ENCODE peak calls at places on chromosome 4, in seven cellular contexts. O is RWPE1; L is GM23248; P is tibial artery; A is transverse colon; J is endodermal cell; Q is effector memory CD4-positive, alpha-beta T cell. I is an unnamed sample.

GRCh38 chr4:102352774-102353173 is 7.5 kb upstream of the SLC39A8 start:
- DNase-seq in J (no peak), O (no peak), Q (no peak), L (no peak), P (no peak), A (peak), I (no peak)

GRCh38 chr4:67575232-67575888 is 16.8 kb downstream of the STAP1 start:
- DNase-seq in Q (no peak), O (no peak), L (no peak), P (no peak), J (no peak), A (no peak), I (no peak)

GRCh38 chr4:76733380-76733779 is 164.6 kb downstream of the SOWAHB start:
- DNase-seq in Q (no peak), L (no peak), J (peak), O (peak), P (no peak), A (peak), I (no peak)

GRCh38 chr4:60683357-60683756 is 516.8 kb upstream of the ADGRL3 start:
- DNase-seq in A (no peak), L (peak), Q (no peak), P (no peak), O (peak), J (no peak), I (no peak)

GRCh38 chr4:71872221-71872620 is 88.3 kb upstream of the GC start:
- DNase-seq in P (no peak), Q (no peak), O (no peak), J (no peak), L (no peak), A (no peak), I (no peak)

GRCh38 chr4:137934046-137934445 is 308.1 kb downstream of the SLC7A11 start:
- DNase-seq in A (no peak), P (no peak), O (no peak), J (no peak), L (no peak), Q (no peak), I (no peak)

GRCh38 chr4:68074397-68074796 is 55.3 kb downstream of the TMPRSS11F start:
- DNase-seq in O (peak), Q (no peak), P (no peak), A (no peak), J (no peak), L (peak), I (no peak)

GRCh38 chr4:124762956-124763355 is 50.4 kb upstream of the ANKRD50 start:
- DNase-seq in A (no peak), J (no peak), P (no peak), Q (no peak), O (no peak), L (no peak), I (no peak)

GRCh38 chr4:184473515-184474260 is 662 bp downstream of the IRF2 start:
- DNase-seq in L (peak), A (peak), P (no peak), Q (peak), J (peak), O (peak), I (no peak)

GRCh38 chr4:8316911-8317351 is 47.4 kb downstream of the HTRA3 start:
- DNase-seq in Q (no peak), P (peak), O (no peak), L (no peak), A (no peak), J (no peak), I (no peak)

GRCh38 chr4:45662996-45663395 is 460.9 kb downstream of the GABRG1 start:
- DNase-seq in O (peak), Q (no peak), L (peak), J (no peak), P (no peak), A (peak), I (no peak)

GRCh38 chr4:106986486-106986885 is 49.6 kb downstream of the DKK2 start:
- DNase-seq in Q (no peak), O (no peak), P (no peak), J (no peak), L (peak), A (no peak), I (no peak)

GRCh38 chr4:164613761-164614277 is 140.1 kb upstream of the SMIM31 start:
- DNase-seq in L (no peak), Q (no peak), O (no peak), J (no peak), P (no peak), A (no peak), I (no peak)

GRCh38 chr4:4412661-4413372 is 25.9 kb downstream of the NSG1 start:
- DNase-seq in A (no peak), Q (no peak), P (no peak), O (no peak), L (no peak), J (no peak), I (no peak)

GRCh38 chr4:109826719-109827118 is 1.1 kb upstream of the RRH start:
- DNase-seq in L (peak), A (no peak), J (no peak), O (peak), P (no peak), Q (no peak), I (no peak)

GRCh38 chr4:95546866-95547707 is 1.7 kb downstream of the UNC5C start:
- DNase-seq in O (no peak), L (peak), P (no peak), J (peak), A (no peak), Q (no peak), I (no peak)

GRCh38 chr4:89125901-89126435 is 14.6 kb downstream of the TIGD2 start:
- DNase-seq in A (no peak), L (no peak), Q (no peak), O (no peak), P (no peak), J (no peak), I (no peak)

GRCh38 chr4:89121711-89122387 is 10.5 kb downstream of the TIGD2 start:
- DNase-seq in Q (no peak), A (no peak), O (no peak), L (no peak), P (no peak), J (no peak), I (no peak)

GRCh38 chr4:89119166-89119565 is 7.8 kb downstream of the TIGD2 start:
- DNase-seq in P (no peak), J (no peak), Q (no peak), L (peak), O (no peak), A (no peak), I (no peak)

GRCh38 chr4:89119836-89120235 is 8.5 kb downstream of the TIGD2 start:
- DNase-seq in P (no peak), J (no peak), A (no peak), Q (no peak), L (peak), O (no peak), I (no peak)

DNA sequence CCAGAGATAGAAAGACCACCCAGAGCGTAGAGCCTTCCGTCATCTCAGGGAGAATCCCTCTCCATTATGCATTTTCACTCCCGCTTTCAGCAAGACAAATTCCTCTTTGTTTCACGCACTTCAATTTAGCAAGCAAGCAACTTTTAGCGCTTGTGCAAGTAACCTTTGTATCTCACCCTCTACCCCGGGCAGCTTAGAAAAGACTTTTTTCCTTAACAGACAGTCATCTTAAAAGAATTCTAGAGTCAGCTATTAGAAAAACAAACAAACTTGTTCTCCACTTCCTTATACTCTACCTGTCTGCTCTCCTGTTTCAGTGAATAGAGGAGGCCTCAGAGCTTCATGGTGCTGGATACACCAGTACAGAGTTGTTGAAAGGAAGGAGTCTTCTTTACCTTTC is 12.1 kb downstream of the TIGD2 start:
- DNase-seq in Q (no peak), A (no peak), J (no peak), P (no peak), L (no peak), O (peak), I (no peak)
- H3K27ac ChIP-seq in Q (no peak), A (peak), J (no peak), P (no peak), L (no peak), O (no peak), I (no peak)

DNA sequence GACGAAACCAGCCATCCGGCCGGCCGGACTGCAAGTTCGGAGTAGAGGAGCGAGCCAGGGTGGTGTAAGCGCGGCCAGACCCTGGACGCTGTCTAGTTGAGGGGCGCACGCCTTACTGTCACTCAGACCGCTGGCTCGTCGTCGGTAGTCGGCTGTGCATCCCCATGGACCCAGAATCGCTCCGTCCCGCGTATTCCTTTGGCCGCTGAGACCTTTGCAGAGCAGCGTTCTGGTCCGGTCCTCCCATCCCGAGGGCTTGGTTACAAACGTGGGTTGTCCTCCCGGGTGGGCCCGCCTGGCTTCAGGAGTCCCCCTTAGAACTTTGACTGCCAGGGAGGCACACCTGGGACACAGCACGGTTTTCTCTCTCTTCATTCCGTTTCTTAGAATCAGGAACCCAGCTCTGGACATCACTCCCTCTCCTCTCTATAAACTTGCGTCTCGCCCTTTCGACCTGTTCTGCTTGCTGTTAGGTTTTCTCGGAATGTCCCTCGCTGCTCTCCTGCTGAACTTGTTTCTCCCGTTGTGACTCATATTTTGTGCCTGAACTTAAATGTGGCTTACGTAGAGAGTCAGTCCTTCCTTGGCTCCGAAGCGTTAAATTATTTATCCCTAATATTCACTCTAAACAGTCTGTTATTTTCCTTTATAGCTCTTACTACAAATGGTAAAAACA is 682 bp downstream of the PGM2 start:
- DNase-seq in Q (no peak), O (peak), A (peak), L (peak), P (no peak), J (no peak), I (no peak)
- H3K27ac ChIP-seq in Q (peak), O (peak), A (peak), L (no peak), P (peak), J (no peak), I (peak)

DNA sequence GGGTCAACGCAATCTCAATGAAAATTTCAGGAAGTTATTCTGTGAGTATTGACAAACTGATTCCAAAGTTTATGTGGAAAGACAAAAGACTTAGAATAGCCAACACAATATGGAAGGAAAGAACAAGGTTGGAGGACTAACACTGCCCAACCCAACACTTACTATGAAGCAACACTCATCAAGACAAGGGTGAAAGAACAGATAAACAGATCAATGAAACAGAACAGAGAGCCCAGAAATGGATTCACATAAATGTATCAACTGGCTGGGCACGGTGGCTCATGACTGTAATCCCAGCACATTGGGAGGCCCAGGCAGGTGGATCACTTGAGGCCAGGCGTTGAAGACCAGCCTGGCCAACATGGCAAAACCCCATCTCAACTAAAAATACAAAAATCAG is 41.2 kb downstream of the FRYL start:
- DNase-seq in Q (no peak), O (no peak), A (no peak), P (no peak), J (no peak), L (no peak), I (no peak)
- H3K27ac ChIP-seq in Q (no peak), O (no peak), A (no peak), P (no peak), J (no peak), L (no peak), I (no peak)

GRCh38 chr4:10175626-10176025 is 59.0 kb upstream of the WDR1 start:
- DNase-seq in L (no peak), O (no peak), J (no peak), P (no peak), Q (no peak), A (no peak), I (no peak)

GRCh38 chr4:10173039-10173753 is 56.6 kb upstream of the WDR1 start:
- DNase-seq in A (peak), J (peak), P (no peak), O (no peak), Q (no peak), L (peak), I (no peak)

GRCh38 chr4:10171055-10171454 is 54.5 kb upstream of the WDR1 start:
- DNase-seq in Q (no peak), O (no peak), A (no peak), L (no peak), J (no peak), P (no peak), I (no peak)

GRCh38 chr4:10172278-10173038 is 55.9 kb upstream of the WDR1 start:
- DNase-seq in J (no peak), A (no peak), P (no peak), O (no peak), L (no peak), Q (no peak), I (no peak)

GRCh38 chr4:10173754-10174749 is 57.5 kb upstream of the WDR1 start:
- DNase-seq in P (peak), A (peak), L (no peak), J (no peak), Q (no peak), O (no peak), I (no peak)
- H3K27ac ChIP-seq in P (no peak), A (peak), L (peak), J (no peak), Q (no peak), O (no peak), I (no peak)

I was measured in tibial nerve.